ENCODE peak calls at places on chromosomes 3 and 15, in six cellular contexts. One of them, this sample, is unnamed.

GRCh38 chr15:28107894-28108255 is 8.8 kb upstream of the OCA2 start:
- DNase-seq in tibial artery: no peak
- DNase-seq in cardiac muscle cell: no peak
- DNase-seq in MM.1S: no peak
- DNase-seq in BJ: no peak
- DNase-seq in lower lobe of right lung: no peak
- DNase-seq in this sample: no peak

GRCh38 chr15:37109952-37110630 is 9.7 kb upstream of the MEIS2 start:
- DNase-seq in tibial artery: no peak
- DNase-seq in cardiac muscle cell: peak
- DNase-seq in MM.1S: no peak
- DNase-seq in BJ: no peak
- DNase-seq in lower lobe of right lung: no peak
- DNase-seq in this sample: no peak

GRCh38 chr3:184595726-184596125 is 34.1 kb downstream of the EPHB3 start:
- DNase-seq in tibial artery: no peak
- DNase-seq in cardiac muscle cell: no peak
- DNase-seq in MM.1S: no peak
- DNase-seq in BJ: no peak
- DNase-seq in lower lobe of right lung: peak
- DNase-seq in this sample: no peak

GRCh38 chr3:11346416-11346815 is 74.2 kb downstream of the ATG7 start:
- DNase-seq in tibial artery: no peak
- DNase-seq in cardiac muscle cell: no peak
- DNase-seq in MM.1S: no peak
- DNase-seq in BJ: no peak
- DNase-seq in lower lobe of right lung: no peak
- DNase-seq in this sample: no peak

GRCh38 chr3:124363451-124363850 is 366.8 kb upstream of the UMPS start:
- DNase-seq in tibial artery: no peak
- DNase-seq in cardiac muscle cell: no peak
- DNase-seq in MM.1S: no peak
- DNase-seq in BJ: peak
- DNase-seq in lower lobe of right lung: no peak
- DNase-seq in this sample: no peak

GRCh38 chr3:11248596-11248995 is 23.6 kb upstream of the ATG7 start:
- DNase-seq in tibial artery: no peak
- DNase-seq in cardiac muscle cell: no peak
- DNase-seq in MM.1S: no peak
- DNase-seq in BJ: no peak
- DNase-seq in lower lobe of right lung: no peak
- DNase-seq in this sample: no peak

GRCh38 chr3:27794211-27794610 is 72.1 kb upstream of the EOMES start:
- DNase-seq in tibial artery: no peak
- DNase-seq in cardiac muscle cell: no peak
- DNase-seq in MM.1S: no peak
- DNase-seq in BJ: no peak
- DNase-seq in lower lobe of right lung: no peak
- DNase-seq in this sample: no peak

GRCh38 chr3:59127071-59127470 is 77.2 kb upstream of the CFAP20DC start:
- DNase-seq in tibial artery: no peak
- DNase-seq in cardiac muscle cell: peak
- DNase-seq in MM.1S: no peak
- DNase-seq in BJ: peak
- DNase-seq in lower lobe of right lung: no peak
- DNase-seq in this sample: no peak

GRCh38 chr3:126932188-126932931 is 50.6 kb upstream of the PLXNA1 start:
- DNase-seq in tibial artery: peak
- DNase-seq in cardiac muscle cell: no peak
- DNase-seq in MM.1S: no peak
- DNase-seq in BJ: no peak
- DNase-seq in lower lobe of right lung: no peak
- DNase-seq in this sample: no peak

GRCh38 chr3:36944641-36945270 is at the start of gene TRANK1:
- DNase-seq in tibial artery: peak
- DNase-seq in cardiac muscle cell: peak
- DNase-seq in MM.1S: no peak
- DNase-seq in BJ: no peak
- DNase-seq in lower lobe of right lung: peak
- DNase-seq in this sample: peak

GRCh38 chr15:38631126-38632075 is 66.8 kb upstream of the RASGRP1 start:
- DNase-seq in tibial artery: no peak
- DNase-seq in cardiac muscle cell: no peak
- DNase-seq in MM.1S: no peak
- DNase-seq in BJ: no peak
- DNase-seq in lower lobe of right lung: no peak
- DNase-seq in this sample: no peak

DNA sequence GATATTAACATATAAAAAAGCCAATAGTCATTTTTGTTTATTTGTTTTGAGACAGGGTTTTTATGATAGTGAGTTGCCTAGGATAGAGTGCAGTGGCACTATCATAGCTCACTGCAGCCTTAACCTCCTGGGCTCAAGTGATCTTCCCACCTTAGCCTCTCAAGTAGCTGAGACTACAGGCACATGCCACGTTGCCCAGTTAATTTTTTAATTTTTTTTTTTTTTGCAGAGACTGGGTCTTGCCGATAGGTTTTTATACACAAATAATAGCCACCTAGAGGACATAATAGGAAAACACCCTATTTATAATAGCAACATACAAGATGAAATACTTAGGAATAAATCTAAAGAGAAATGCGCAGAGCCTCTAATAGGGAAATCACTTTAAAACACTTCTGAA is 13.3 kb downstream of the EIF3J start:
- DNase-seq in tibial artery: no peak
- DNase-seq in cardiac muscle cell: no peak
- DNase-seq in MM.1S: no peak
- DNase-seq in BJ: no peak
- DNase-seq in lower lobe of right lung: no peak
- DNase-seq in this sample: no peak
- TF ChIP-seq CTCF in tibial artery: no peak
- TF ChIP-seq CTCF in cardiac muscle cell: peak
- TF ChIP-seq CTCF in MM.1S: peak
- TF ChIP-seq CTCF in BJ: peak
- TF ChIP-seq CTCF in lower lobe of right lung: peak
- TF ChIP-seq CTCF in this sample: no peak

GRCh38 chr15:30978328-30978727 is 13.1 kb downstream of the MTMR10 start:
- DNase-seq in tibial artery: no peak
- DNase-seq in cardiac muscle cell: peak
- DNase-seq in MM.1S: no peak
- DNase-seq in BJ: no peak
- DNase-seq in lower lobe of right lung: no peak
- DNase-seq in this sample: no peak

GRCh38 chr15:30979457-30979856 is 12.0 kb downstream of the MTMR10 start:
- DNase-seq in tibial artery: no peak
- DNase-seq in cardiac muscle cell: no peak
- DNase-seq in MM.1S: no peak
- DNase-seq in BJ: no peak
- DNase-seq in lower lobe of right lung: no peak
- DNase-seq in this sample: no peak

GRCh38 chr15:30985081-30985531 is 6.3 kb downstream of the MTMR10 start:
- DNase-seq in tibial artery: peak
- DNase-seq in cardiac muscle cell: no peak
- DNase-seq in MM.1S: no peak
- DNase-seq in BJ: no peak
- DNase-seq in lower lobe of right lung: no peak
- DNase-seq in this sample: no peak

GRCh38 chr15:30984542-30984941 is 6.9 kb downstream of the MTMR10 start:
- DNase-seq in tibial artery: no peak
- DNase-seq in cardiac muscle cell: no peak
- DNase-seq in MM.1S: no peak
- DNase-seq in BJ: no peak
- DNase-seq in lower lobe of right lung: no peak
- DNase-seq in this sample: no peak

DNA sequence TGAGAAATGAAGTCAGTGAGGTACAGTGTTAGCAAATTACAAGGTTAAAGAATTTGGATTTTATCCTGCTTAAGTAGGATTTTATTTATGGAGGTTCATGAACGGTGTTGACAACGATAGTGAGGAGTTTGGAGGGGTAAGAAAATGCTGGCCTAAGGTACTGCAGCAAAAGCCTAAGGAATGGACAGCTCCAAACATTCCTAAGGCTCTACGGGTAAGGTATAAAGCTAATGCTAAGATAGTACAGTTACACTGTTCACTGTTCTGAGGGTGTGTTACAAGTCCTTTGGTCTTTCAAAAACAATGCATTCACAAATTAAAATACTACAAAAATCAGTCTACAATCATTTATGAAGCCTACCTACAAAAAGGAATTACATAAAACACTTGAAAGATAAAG is 7.3 kb downstream of the MTMR10 start:
- DNase-seq in tibial artery: no peak
- DNase-seq in cardiac muscle cell: peak
- DNase-seq in MM.1S: no peak
- DNase-seq in BJ: no peak
- DNase-seq in lower lobe of right lung: no peak
- DNase-seq in this sample: no peak
- H3K4me3 ChIP-seq in tibial artery: no peak
- H3K4me3 ChIP-seq in cardiac muscle cell: no peak
- H3K4me3 ChIP-seq in MM.1S: no peak
- H3K4me3 ChIP-seq in BJ: no peak
- H3K4me3 ChIP-seq in lower lobe of right lung: peak
- H3K4me3 ChIP-seq in this sample: no peak

GRCh38 chr15:89164712-89165211 is 56.6 kb downstream of the RLBP1 start:
- DNase-seq in tibial artery: no peak
- DNase-seq in cardiac muscle cell: no peak
- DNase-seq in MM.1S: no peak
- DNase-seq in BJ: no peak
- DNase-seq in lower lobe of right lung: no peak
- DNase-seq in this sample: no peak

GRCh38 chr15:89163271-89164055 is 57.9 kb downstream of the RLBP1 start:
- DNase-seq in tibial artery: no peak
- DNase-seq in cardiac muscle cell: peak
- DNase-seq in MM.1S: no peak
- DNase-seq in BJ: no peak
- DNase-seq in lower lobe of right lung: no peak
- DNase-seq in this sample: no peak

GRCh38 chr15:89165677-89166076 is 55.7 kb downstream of the RLBP1 start:
- DNase-seq in tibial artery: no peak
- DNase-seq in cardiac muscle cell: no peak
- DNase-seq in MM.1S: no peak
- DNase-seq in BJ: no peak
- DNase-seq in lower lobe of right lung: no peak
- DNase-seq in this sample: no peak

GRCh38 chr15:89171136-89172072 is 50.0 kb downstream of the RLBP1 start:
- DNase-seq in tibial artery: no peak
- DNase-seq in cardiac muscle cell: peak
- DNase-seq in MM.1S: peak
- DNase-seq in BJ: no peak
- DNase-seq in lower lobe of right lung: peak
- DNase-seq in this sample: peak

DNA sequence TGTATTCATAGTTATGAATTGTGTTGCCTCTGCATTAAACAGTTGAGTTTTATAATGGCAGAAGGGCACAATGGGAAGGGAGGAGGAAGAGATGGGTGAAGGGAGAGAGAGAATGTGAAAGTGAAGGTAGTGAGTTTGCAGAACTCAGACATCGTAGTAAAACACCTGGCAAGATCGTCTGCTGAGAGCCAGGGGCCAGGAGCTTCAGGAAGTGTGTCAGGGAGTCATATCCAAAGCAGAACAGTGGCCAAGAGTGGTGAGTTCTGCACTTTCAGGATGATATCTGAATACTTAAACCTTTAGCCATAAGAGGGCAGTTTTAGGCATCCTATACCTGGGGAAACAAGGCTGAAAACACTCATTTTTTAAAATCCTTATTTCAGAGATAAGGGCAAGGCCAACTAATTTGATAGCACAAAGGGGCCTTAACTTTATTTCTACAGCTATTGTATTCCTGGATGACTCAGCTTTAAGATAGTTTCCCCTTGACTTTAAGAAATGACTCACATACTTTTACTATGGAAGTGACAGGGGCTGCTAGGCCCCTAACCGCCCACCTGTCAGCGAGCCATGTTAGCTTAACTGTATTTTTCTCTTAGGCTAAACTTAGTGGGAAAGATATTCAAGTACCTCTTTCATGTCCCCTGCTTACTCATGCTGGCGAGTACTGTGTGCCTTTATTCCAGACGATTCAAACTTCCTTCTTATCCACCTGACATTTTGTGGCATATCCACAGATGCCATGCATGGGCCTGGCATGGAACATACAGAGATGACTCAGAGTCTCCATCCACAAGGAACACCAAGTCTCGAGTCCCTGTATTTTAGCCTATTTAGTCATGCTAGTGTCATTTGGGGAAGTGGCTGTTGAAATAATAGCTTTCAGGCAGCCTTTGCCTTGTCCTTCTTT is 53.9 kb downstream of the RLBP1 start:
- DNase-seq in tibial artery: peak
- DNase-seq in cardiac muscle cell: peak
- DNase-seq in MM.1S: peak
- DNase-seq in BJ: peak
- DNase-seq in lower lobe of right lung: no peak
- DNase-seq in this sample: peak
- TF ChIP-seq CTCF in tibial artery: no peak
- TF ChIP-seq CTCF in cardiac muscle cell: no peak
- TF ChIP-seq CTCF in MM.1S: peak
- TF ChIP-seq CTCF in BJ: no peak
- TF ChIP-seq CTCF in lower lobe of right lung: no peak
- TF ChIP-seq CTCF in this sample: no peak

GRCh38 chr3:112675349-112675748 is 34.4 kb upstream of the CCDC80 start:
- DNase-seq in tibial artery: no peak
- DNase-seq in cardiac muscle cell: no peak
- DNase-seq in MM.1S: no peak
- DNase-seq in BJ: no peak
- DNase-seq in lower lobe of right lung: no peak
- DNase-seq in this sample: no peak

GRCh38 chr3:112672716-112673506 is 32.0 kb upstream of the CCDC80 start:
- DNase-seq in tibial artery: no peak
- DNase-seq in cardiac muscle cell: no peak
- DNase-seq in MM.1S: no peak
- DNase-seq in BJ: no peak
- DNase-seq in lower lobe of right lung: no peak
- DNase-seq in this sample: no peak

GRCh38 chr3:112671930-112672715 is 31.2 kb upstream of the CCDC80 start:
- DNase-seq in tibial artery: no peak
- DNase-seq in cardiac muscle cell: no peak
- DNase-seq in MM.1S: no peak
- DNase-seq in BJ: peak
- DNase-seq in lower lobe of right lung: no peak
- DNase-seq in this sample: no peak

GRCh38 chr3:112676659-112677234 is 35.8 kb upstream of the CCDC80 start:
- DNase-seq in tibial artery: peak
- DNase-seq in cardiac muscle cell: peak
- DNase-seq in MM.1S: peak
- DNase-seq in BJ: peak
- DNase-seq in lower lobe of right lung: peak
- DNase-seq in this sample: peak

DNA sequence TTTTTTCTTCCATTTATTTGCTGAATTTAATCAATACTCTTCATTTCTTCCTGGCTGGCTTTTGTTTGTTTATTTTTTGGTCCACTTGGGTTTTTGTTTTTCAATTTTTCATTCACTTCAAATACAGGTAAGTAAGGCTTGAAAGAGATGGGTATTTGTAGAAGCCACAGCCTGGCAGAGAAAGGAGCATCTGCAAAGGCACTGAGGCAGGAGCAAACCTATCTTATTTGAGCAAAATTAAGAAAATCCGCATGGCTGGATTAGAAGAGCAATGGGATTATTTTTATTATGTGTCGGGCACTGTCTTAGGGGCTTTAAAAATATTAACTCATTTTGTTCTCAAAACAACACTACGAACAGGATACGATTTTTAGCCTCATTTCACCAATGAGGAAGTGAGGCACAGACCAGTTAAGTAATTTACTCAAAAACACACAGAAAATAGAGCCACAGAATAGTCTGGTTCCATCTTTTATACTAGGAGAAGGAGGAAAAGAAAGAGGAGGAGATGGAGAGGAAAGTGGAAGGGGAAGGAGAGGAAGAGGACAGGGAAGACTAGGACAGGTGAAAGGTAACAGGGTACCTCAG is 35.1 kb upstream of the CCDC80 start:
- DNase-seq in tibial artery: no peak
- DNase-seq in cardiac muscle cell: no peak
- DNase-seq in MM.1S: no peak
- DNase-seq in BJ: no peak
- DNase-seq in lower lobe of right lung: no peak
- DNase-seq in this sample: no peak
- H3K4me3 ChIP-seq in tibial artery: no peak
- H3K4me3 ChIP-seq in cardiac muscle cell: no peak
- H3K4me3 ChIP-seq in MM.1S: no peak
- H3K4me3 ChIP-seq in BJ: no peak
- H3K4me3 ChIP-seq in lower lobe of right lung: no peak
- H3K4me3 ChIP-seq in this sample: no peak

This sample was measured in GM12865.